ENCODE peak calls at places on chromosomes 7 and 10, in four cellular contexts. One of them, this sample, is unnamed.

GRCh38 chr7:4775281-4776159 is at the start of gene AP5Z1:
- DNase-seq in Karpas-422: peak; percentile 98
- DNase-seq in neural progenitor cell: peak; percentile 98
- DNase-seq in activated naive CD4-positive, alpha-beta T cell treated with anti-CD3 and anti-CD28 coated beads, Interleukin-2, amount 10 ng/mL, durations not matched to agents 7 days and 5 days: peak; percentile 97
- DNase-seq in this sample: peak; percentile 91

GRCh38 chr10:22927661-22928403 is at the start of gene ARMC3:
- DNase-seq in activated naive CD4-positive, alpha-beta T cell treated with anti-CD3 and anti-CD28 coated beads, Interleukin-2, amount 10 ng/mL, durations not matched to agents 7 days and 5 days: peak; percentile 69
- DNase-seq in neural progenitor cell: peak; percentile 94
- DNase-seq in Karpas-422: no peak
- DNase-seq in this sample: peak; percentile 41

GRCh38 chr7:3010161-3010560 is 33.5 kb downstream of the CARD11 start:
- DNase-seq in neural progenitor cell: no peak
- DNase-seq in Karpas-422: no peak
- DNase-seq in activated naive CD4-positive, alpha-beta T cell treated with anti-CD3 and anti-CD28 coated beads, Interleukin-2, amount 10 ng/mL, durations not matched to agents 7 days and 5 days: no peak
- DNase-seq in this sample: no peak

GRCh38 chr7:40827217-40828085 is 692.6 kb downstream of the SUGCT start:
- DNase-seq in activated naive CD4-positive, alpha-beta T cell treated with anti-CD3 and anti-CD28 coated beads, Interleukin-2, amount 10 ng/mL, durations not matched to agents 7 days and 5 days: no peak
- DNase-seq in neural progenitor cell: peak; percentile 55
- DNase-seq in Karpas-422: no peak
- DNase-seq in this sample: no peak

GRCh38 chr10:28089467-28089866 is 90.6 kb upstream of the ODAD2 start:
- DNase-seq in neural progenitor cell: no peak
- DNase-seq in Karpas-422: no peak
- DNase-seq in activated naive CD4-positive, alpha-beta T cell treated with anti-CD3 and anti-CD28 coated beads, Interleukin-2, amount 10 ng/mL, durations not matched to agents 7 days and 5 days: no peak
- DNase-seq in this sample: no peak

GRCh38 chr10:33982995-33983394 is 648.5 kb upstream of the NRP1 start:
- DNase-seq in activated naive CD4-positive, alpha-beta T cell treated with anti-CD3 and anti-CD28 coated beads, Interleukin-2, amount 10 ng/mL, durations not matched to agents 7 days and 5 days: no peak
- DNase-seq in neural progenitor cell: no peak
- DNase-seq in Karpas-422: no peak
- DNase-seq in this sample: no peak

GRCh38 chr7:46301677-46302076 is 380.6 kb upstream of the IGFBP3 start:
- DNase-seq in Karpas-422: no peak
- DNase-seq in activated naive CD4-positive, alpha-beta T cell treated with anti-CD3 and anti-CD28 coated beads, Interleukin-2, amount 10 ng/mL, durations not matched to agents 7 days and 5 days: no peak
- DNase-seq in neural progenitor cell: no peak
- DNase-seq in this sample: no peak

GRCh38 chr10:103254538-103255325 is 9.0 kb downstream of the RPEL1 start:
- DNase-seq in Karpas-422: no peak
- DNase-seq in activated naive CD4-positive, alpha-beta T cell treated with anti-CD3 and anti-CD28 coated beads, Interleukin-2, amount 10 ng/mL, durations not matched to agents 7 days and 5 days: no peak
- DNase-seq in neural progenitor cell: no peak
- DNase-seq in this sample: no peak

GRCh38 chr10:83182076-83182475 is 957.2 kb upstream of the GHITM start:
- DNase-seq in activated naive CD4-positive, alpha-beta T cell treated with anti-CD3 and anti-CD28 coated beads, Interleukin-2, amount 10 ng/mL, durations not matched to agents 7 days and 5 days: no peak
- DNase-seq in neural progenitor cell: no peak
- DNase-seq in Karpas-422: no peak
- DNase-seq in this sample: no peak

GRCh38 chr7:106840342-106840741 is 24.7 kb upstream of the PIK3CG start:
- DNase-seq in Karpas-422: peak; percentile 91
- DNase-seq in neural progenitor cell: peak; percentile 6
- DNase-seq in activated naive CD4-positive, alpha-beta T cell treated with anti-CD3 and anti-CD28 coated beads, Interleukin-2, amount 10 ng/mL, durations not matched to agents 7 days and 5 days: no peak
- DNase-seq in this sample: no peak

GRCh38 chr7:44985033-44985695 is 6.3 kb upstream of the MYO1G start:
- DNase-seq in activated naive CD4-positive, alpha-beta T cell treated with anti-CD3 and anti-CD28 coated beads, Interleukin-2, amount 10 ng/mL, durations not matched to agents 7 days and 5 days: no peak
- DNase-seq in neural progenitor cell: peak; percentile 33
- DNase-seq in Karpas-422: no peak
- DNase-seq in this sample: no peak

GRCh38 chr10:93027508-93027907 is 33.1 kb upstream of the CYP26C1 start:
- DNase-seq in activated naive CD4-positive, alpha-beta T cell treated with anti-CD3 and anti-CD28 coated beads, Interleukin-2, amount 10 ng/mL, durations not matched to agents 7 days and 5 days: no peak
- DNase-seq in neural progenitor cell: no peak
- DNase-seq in Karpas-422: no peak
- DNase-seq in this sample: no peak

GRCh38 chr10:59894114-59894513 is 12.2 kb downstream of the CCDC6 start:
- DNase-seq in Karpas-422: no peak
- DNase-seq in neural progenitor cell: no peak
- DNase-seq in activated naive CD4-positive, alpha-beta T cell treated with anti-CD3 and anti-CD28 coated beads, Interleukin-2, amount 10 ng/mL, durations not matched to agents 7 days and 5 days: no peak
- DNase-seq in this sample: no peak

GRCh38 chr7:6166443-6166871 is 106.0 kb downstream of the CYTH3 start:
- DNase-seq in activated naive CD4-positive, alpha-beta T cell treated with anti-CD3 and anti-CD28 coated beads, Interleukin-2, amount 10 ng/mL, durations not matched to agents 7 days and 5 days: no peak
- DNase-seq in Karpas-422: no peak
- DNase-seq in neural progenitor cell: no peak
- DNase-seq in this sample: no peak

GRCh38 chr7:24965831-24966708 is 13.9 kb downstream of the OSBPL3 start:
- DNase-seq in activated naive CD4-positive, alpha-beta T cell treated with anti-CD3 and anti-CD28 coated beads, Interleukin-2, amount 10 ng/mL, durations not matched to agents 7 days and 5 days: peak; percentile 54
- DNase-seq in neural progenitor cell: peak; percentile 21
- DNase-seq in Karpas-422: no peak
- DNase-seq in this sample: no peak

GRCh38 chr7:45646996-45647411 is 72.8 kb downstream of the ADCY1 start:
- DNase-seq in neural progenitor cell: no peak
- DNase-seq in activated naive CD4-positive, alpha-beta T cell treated with anti-CD3 and anti-CD28 coated beads, Interleukin-2, amount 10 ng/mL, durations not matched to agents 7 days and 5 days: no peak
- DNase-seq in Karpas-422: no peak
- DNase-seq in this sample: no peak

GRCh38 chr7:47663239-47663638 is 81.3 kb upstream of the TNS3 start:
- DNase-seq in neural progenitor cell: no peak
- DNase-seq in activated naive CD4-positive, alpha-beta T cell treated with anti-CD3 and anti-CD28 coated beads, Interleukin-2, amount 10 ng/mL, durations not matched to agents 7 days and 5 days: no peak
- DNase-seq in Karpas-422: no peak
- DNase-seq in this sample: no peak

GRCh38 chr10:112958275-112958995 is 8.4 kb downstream of the TCF7L2 start:
- DNase-seq in Karpas-422: no peak
- DNase-seq in neural progenitor cell: no peak
- DNase-seq in activated naive CD4-positive, alpha-beta T cell treated with anti-CD3 and anti-CD28 coated beads, Interleukin-2, amount 10 ng/mL, durations not matched to agents 7 days and 5 days: no peak
- DNase-seq in this sample: no peak

GRCh38 chr7:81300779-81301178 is 381.9 kb upstream of the SEMA3C start:
- DNase-seq in activated naive CD4-positive, alpha-beta T cell treated with anti-CD3 and anti-CD28 coated beads, Interleukin-2, amount 10 ng/mL, durations not matched to agents 7 days and 5 days: no peak
- DNase-seq in Karpas-422: no peak
- DNase-seq in neural progenitor cell: no peak
- DNase-seq in this sample: no peak

GRCh38 chr7:90599892-90600555 is 3.9 kb downstream of the CDK14 start:
- DNase-seq in Karpas-422: peak; percentile 81
- DNase-seq in neural progenitor cell: no peak
- DNase-seq in activated naive CD4-positive, alpha-beta T cell treated with anti-CD3 and anti-CD28 coated beads, Interleukin-2, amount 10 ng/mL, durations not matched to agents 7 days and 5 days: no peak
- DNase-seq in this sample: no peak